ENCODE peak calls at places on chromosome 7, in four cellular contexts. J is fibroblast of lung; D is activated naive CD8-positive, alpha-beta T cell treated with anti-CD3 and anti-CD28 coated beads, Interleukin-2, amount 50 U/mL, for 16 hours; A is M059J. Y is an unnamed sample.

GRCh38 chr7:81430150-81430549 is 339.7 kb downstream of the HGF start:
- DNase-seq in J (peak), D (no peak), A (no peak), Y (no peak)

GRCh38 chr7:111650456-111650999 is 88.2 kb upstream of the IMMP2L start:
- DNase-seq in D (no peak), J (no peak), A (peak), Y (no peak)

GRCh38 chr7:24279512-24279911 is 4.5 kb upstream of the NPY start:
- DNase-seq in A (no peak), D (no peak), J (no peak), Y (no peak)

GRCh38 chr7:80677629-80678028 is 39.2 kb downstream of the CD36 start:
- DNase-seq in D (no peak), J (peak), A (no peak), Y (no peak)

GRCh38 chr7:51075681-51076580 is 240.7 kb downstream of the COBL start:
- DNase-seq in A (peak), D (no peak), J (no peak), Y (no peak)

GRCh38 chr7:94174956-94175355 is 170.8 kb upstream of the BET1 start:
- DNase-seq in D (no peak), J (no peak), A (no peak), Y (no peak)

GRCh38 chr7:34067406-34067805 is 162.1 kb downstream of the BMPER start:
- DNase-seq in A (peak), J (no peak), D (no peak), Y (no peak)

GRCh38 chr7:21773326-21773725 is 172.4 kb downstream of the CDCA7L start:
- DNase-seq in J (no peak), A (no peak), D (no peak), Y (no peak)

GRCh38 chr7:139043823-139044812 is 8.3 kb upstream of the ZC3HAV1L start:
- DNase-seq in J (no peak), D (peak), A (no peak), Y (no peak)

GRCh38 chr7:114949227-114949626 is 27.3 kb downstream of the MDFIC start:
- DNase-seq in D (no peak), J (peak), A (peak), Y (no peak)

GRCh38 chr7:112505495-112505894 is 24.7 kb downstream of the LSMEM1 start:
- DNase-seq in D (no peak), A (peak), J (no peak), Y (no peak)